ENCODE peak calls at places on chromosomes 1 and 21, in seven cellular contexts. N is H9, H is upper lobe of right lung, Z is lower lobe of right lung, A is AG09319, P is heart right ventricle, C is sigmoid colon. E is an unnamed sample.

GRCh38 chr21:39014751-39015150 is 168.5 kb downstream of the PSMG1 start:
- DNase-seq in N (no peak), H (no peak), Z (no peak), A (peak), P (no peak), C (no peak), E (no peak)

GRCh38 chr1:97006044-97006676 is 284.6 kb downstream of the PTBP2 start:
- DNase-seq in N (no peak), H (no peak), Z (no peak), A (no peak), P (no peak), C (no peak), E (no peak)

GRCh38 chr1:33512612-33513011 is 40.2 kb downstream of the ZSCAN20 start:
- DNase-seq in N (no peak), H (no peak), Z (no peak), A (no peak), P (no peak), C (no peak), E (no peak)

GRCh38 chr1:206582537-206583460 is 29.5 kb downstream of the EIF2D start:
- DNase-seq in N (no peak), H (no peak), Z (no peak), A (no peak), P (no peak), C (no peak), E (no peak)

GRCh38 chr1:10253755-10254154 is 43.4 kb downstream of the KIF1B start:
- DNase-seq in N (no peak), H (no peak), Z (no peak), A (peak), P (peak), C (peak), E (no peak)

GRCh38 chr1:227785812-227786608 is 29.5 kb upstream of the PRSS38 start:
- DNase-seq in N (no peak), H (no peak), Z (no peak), A (no peak), P (no peak), C (no peak), E (peak)

GRCh38 chr1:207870279-207871031 is 40.5 kb downstream of the CD34 start:
- DNase-seq in N (no peak), H (no peak), Z (no peak), A (no peak), P (no peak), C (no peak), E (no peak)

GRCh38 chr1:232164078-232164963 is 465.6 kb downstream of the SIPA1L2 start:
- DNase-seq in N (no peak), H (no peak), Z (no peak), A (no peak), P (no peak), C (no peak), E (no peak)

GRCh38 chr1:165845992-165846748 is 18.8 kb downstream of the UCK2 start:
- DNase-seq in N (no peak), H (no peak), Z (no peak), A (no peak), P (no peak), C (no peak), E (no peak)

GRCh38 chr1:185215911-185216310 is 58.9 kb downstream of the SWT1 start:
- DNase-seq in N (no peak), H (no peak), Z (no peak), A (no peak), P (no peak), C (no peak), E (no peak)

GRCh38 chr1:39955547-39956539 is 898 bp downstream of the MFSD2A start:
- DNase-seq in N (peak), H (no peak), Z (no peak), A (no peak), P (no peak), C (no peak), E (peak)

GRCh38 chr21:45139473-45139872 is 65.1 kb downstream of the ADARB1 start:
- DNase-seq in N (no peak), H (peak), Z (no peak), A (no peak), P (no peak), C (no peak), E (no peak)

GRCh38 chr21:45137612-45137937 is 63.2 kb downstream of the ADARB1 start:
- DNase-seq in N (no peak), H (no peak), Z (no peak), A (no peak), P (no peak), C (no peak), E (no peak)

GRCh38 chr21:45136500-45136899 is 62.1 kb downstream of the ADARB1 start:
- DNase-seq in N (no peak), H (no peak), Z (no peak), A (no peak), P (no peak), C (no peak), E (no peak)

GRCh38 chr21:45136927-45137611 is 62.7 kb downstream of the ADARB1 start:
- DNase-seq in N (peak), H (peak), Z (peak), A (peak), P (peak), C (peak), E (peak)

GRCh38 chr21:45138199-45139002 is 64.0 kb downstream of the ADARB1 start:
- DNase-seq in N (peak), H (peak), Z (peak), A (no peak), P (peak), C (peak), E (peak)
- TF ChIP-seq CTCF in N (peak), H (peak), Z (peak), A (peak), P (peak), C (peak), E (peak)

GRCh38 chr1:2459757-2460156 is 16.3 kb upstream of the PLCH2 start:
- DNase-seq in N (no peak), H (no peak), Z (no peak), A (no peak), P (peak), C (no peak), E (no peak)
- TF ChIP-seq CTCF in N (no peak), H (peak), Z (peak), A (peak), P (no peak), C (no peak), E (no peak)

GRCh38 chr1:193763313-193763712 is 576.9 kb upstream of the B3GALT2 start:
- DNase-seq in N (no peak), H (no peak), Z (no peak), A (no peak), P (no peak), C (no peak), E (no peak)

GRCh38 chr1:193767891-193768290 is 581.5 kb upstream of the B3GALT2 start:
- DNase-seq in N (no peak), H (no peak), Z (no peak), A (no peak), P (no peak), C (no peak), E (no peak)

GRCh38 chr1:193769609-193770008 is 583.2 kb upstream of the B3GALT2 start:
- DNase-seq in N (no peak), H (no peak), Z (no peak), A (no peak), P (no peak), C (no peak), E (no peak)

GRCh38 chr1:193762276-193762675 is 575.9 kb upstream of the B3GALT2 start:
- DNase-seq in N (no peak), H (no peak), Z (no peak), A (no peak), P (no peak), C (no peak), E (no peak)

DNA sequence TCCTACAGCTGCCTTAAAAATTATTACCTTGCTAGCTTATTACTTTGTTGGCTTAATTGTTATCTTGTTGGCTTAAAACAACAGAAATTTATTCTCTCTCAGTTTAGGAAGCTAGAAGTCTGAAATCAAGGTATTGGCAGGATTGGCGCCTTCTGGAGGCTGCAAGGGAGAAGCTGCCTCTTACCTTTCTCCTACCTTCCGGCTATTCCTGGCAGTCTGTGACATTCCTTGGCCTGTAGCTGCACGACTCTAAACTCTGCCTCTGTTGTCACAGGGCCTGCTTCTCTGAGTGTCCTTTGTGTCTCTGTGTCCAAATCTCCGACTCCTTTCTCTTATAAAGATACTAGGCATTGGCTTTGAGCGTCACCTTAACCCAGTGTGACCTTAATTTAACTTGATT is 579.9 kb upstream of the B3GALT2 start:
- DNase-seq in N (peak), H (no peak), Z (no peak), A (no peak), P (no peak), C (no peak), E (no peak)
- TF ChIP-seq CTCF in N (peak), H (no peak), Z (no peak), A (no peak), P (no peak), C (no peak), E (no peak)

DNA sequence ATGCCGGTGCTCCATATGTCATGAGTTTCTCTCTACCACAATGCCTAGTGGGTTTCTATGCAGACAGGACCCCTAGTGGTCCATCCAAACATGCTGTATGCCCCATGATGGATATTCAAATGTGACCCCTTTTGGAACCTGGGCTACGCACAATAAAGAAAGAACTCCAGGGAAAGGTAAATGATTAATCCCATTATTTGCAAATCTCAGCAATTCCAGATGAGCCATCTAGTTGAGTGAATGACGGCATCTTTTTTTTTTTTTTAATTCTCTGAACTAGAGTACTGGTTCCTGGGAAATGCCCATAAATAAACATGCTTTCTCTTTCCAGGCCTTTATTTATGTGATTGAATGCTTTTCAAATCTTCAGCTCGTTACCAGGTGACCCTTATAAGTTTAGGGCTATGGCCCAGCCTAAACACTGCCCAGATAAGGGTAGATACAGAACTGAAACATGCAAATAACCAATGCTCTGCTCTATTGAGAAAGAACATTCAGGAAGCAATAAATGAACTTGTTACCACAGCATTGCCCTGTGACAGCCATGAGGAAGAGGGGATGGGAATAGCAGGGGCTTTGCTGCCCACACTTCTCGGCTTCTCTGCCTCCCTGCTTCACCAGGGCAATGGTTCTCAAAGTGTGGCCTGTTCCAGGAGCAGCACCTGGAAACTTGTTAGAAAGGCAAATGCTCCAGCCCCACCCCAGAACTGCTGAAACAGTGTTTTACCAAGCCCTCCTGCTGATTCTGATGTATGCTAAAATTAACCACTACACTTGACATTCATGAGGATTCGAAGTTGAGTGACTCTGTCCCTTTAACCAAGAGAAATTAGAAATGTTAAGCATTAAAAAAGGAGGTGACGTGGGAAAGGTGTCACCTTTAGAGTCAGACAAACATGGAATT is 151.6 kb downstream of the SEC16B start:
- DNase-seq in N (no peak), H (no peak), Z (no peak), A (no peak), P (no peak), C (no peak), E (no peak)
- TF ChIP-seq CTCF in N (peak), H (no peak), Z (no peak), A (no peak), P (no peak), C (no peak), E (no peak)

DNA sequence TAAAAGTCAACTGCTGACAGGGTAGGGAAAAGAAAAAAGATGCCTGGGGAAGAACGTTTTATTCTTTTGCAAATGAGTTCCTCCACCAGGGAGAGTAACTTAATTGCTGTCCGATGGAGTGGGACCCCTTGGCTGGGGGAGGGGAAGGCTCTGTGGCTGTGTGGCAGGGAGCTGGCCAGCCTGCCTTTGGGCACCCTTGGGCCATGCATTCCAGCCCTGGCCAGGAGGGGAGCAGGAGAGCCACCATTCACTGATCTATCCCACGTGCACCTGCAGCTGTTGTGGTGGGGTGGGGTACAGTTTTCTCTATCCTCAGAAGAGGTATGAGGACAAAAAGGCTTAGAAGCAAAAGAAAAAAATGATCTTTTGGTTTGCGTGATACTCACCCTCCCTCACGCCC is 116.9 kb downstream of the KCNK1 start:
- DNase-seq in N (peak), H (no peak), Z (no peak), A (no peak), P (no peak), C (no peak), E (no peak)
- TF ChIP-seq CTCF in N (peak), H (no peak), Z (no peak), A (no peak), P (no peak), C (no peak), E (no peak)

DNA sequence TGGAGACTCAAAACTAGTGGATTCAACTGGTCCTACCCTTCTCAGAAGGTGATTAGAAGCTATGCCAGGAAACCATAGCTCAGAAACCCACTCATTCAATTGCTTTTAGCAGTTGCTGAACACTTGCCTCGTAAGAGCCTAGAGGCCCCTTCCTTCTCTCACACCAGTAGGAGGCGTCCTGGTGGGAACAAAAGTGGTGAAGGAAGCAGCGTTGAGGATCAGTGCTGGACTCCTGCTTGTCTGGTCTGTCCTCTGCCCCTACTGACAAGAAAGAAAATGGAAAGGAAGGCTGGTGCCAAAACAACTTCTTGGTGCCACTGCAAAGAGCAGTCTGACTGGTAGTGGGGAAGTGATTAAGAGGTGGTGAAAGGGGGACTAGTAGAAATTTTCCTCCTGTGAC is 269.7 kb downstream of the LMO4 start:
- DNase-seq in N (peak), H (no peak), Z (no peak), A (no peak), P (no peak), C (no peak), E (no peak)
- TF ChIP-seq CTCF in N (peak), H (no peak), Z (no peak), A (no peak), P (no peak), C (no peak), E (no peak)

DNA sequence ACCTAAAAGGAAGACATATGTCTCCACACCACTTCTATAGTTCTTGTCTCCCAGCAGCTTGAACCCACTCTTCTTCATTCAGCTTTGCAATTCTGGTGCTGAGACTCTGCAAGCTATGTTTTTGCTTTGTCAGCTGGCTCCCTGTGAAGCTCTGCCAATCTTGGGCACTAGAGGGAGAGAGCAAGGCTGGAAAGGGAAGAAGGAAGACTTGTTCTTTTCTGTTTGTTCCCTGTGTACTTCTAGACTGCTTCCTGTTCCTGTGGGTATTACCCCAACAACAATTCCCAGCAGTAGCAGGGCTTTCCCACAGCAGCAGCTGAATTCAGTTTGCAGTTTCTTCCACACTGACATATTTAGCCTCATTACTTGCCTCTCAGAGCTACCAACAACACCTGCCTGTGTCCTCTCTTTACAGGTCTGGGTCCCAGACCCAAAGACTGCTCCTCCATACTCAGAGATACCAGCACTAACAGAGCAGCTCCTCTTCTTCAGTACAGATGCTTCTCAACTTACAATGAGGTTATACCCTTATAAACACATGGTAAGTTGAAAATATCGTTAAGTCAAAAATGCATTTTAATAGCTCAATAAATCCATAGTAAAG is 275.2 kb upstream of the NEGR1 start:
- DNase-seq in N (peak), H (no peak), Z (no peak), A (no peak), P (no peak), C (no peak), E (no peak)
- TF ChIP-seq CTCF in N (peak), H (no peak), Z (no peak), A (peak), P (peak), C (no peak), E (no peak)

DNA sequence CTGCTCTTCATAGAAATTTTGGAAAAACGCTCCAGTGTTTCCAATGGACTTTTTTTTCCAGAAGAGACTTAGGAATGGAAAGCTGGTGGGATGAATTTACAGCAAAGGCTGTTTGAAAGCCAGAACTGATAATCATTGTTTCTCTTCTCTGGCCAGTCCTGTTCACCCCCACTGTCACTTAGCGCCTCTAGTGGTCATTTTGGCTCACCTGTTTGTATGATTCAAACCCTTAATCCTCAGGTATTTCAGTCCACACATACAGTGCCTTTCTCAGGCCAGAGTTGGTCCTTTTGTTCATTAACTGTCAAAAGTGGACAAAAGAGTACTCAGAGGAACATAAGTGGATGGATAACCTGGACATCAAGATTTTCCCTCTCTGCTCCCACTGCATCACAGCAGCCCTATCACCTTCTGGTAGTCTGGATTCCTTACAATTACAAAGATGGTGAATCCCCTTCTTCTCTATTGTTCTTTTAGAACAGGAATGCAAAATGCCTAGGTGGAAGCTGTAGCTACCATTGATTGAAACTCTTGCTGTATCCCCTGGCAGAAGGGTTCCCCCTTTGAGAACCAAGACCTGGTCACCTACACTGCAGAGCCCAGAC is 177.6 kb upstream of the OLFM3 start:
- DNase-seq in N (peak), H (no peak), Z (no peak), A (no peak), P (no peak), C (no peak), E (no peak)
- TF ChIP-seq CTCF in N (peak), H (peak), Z (peak), A (no peak), P (peak), C (no peak), E (peak)

GRCh38 chr1:78665809-78666208 is 16.2 kb downstream of the IFI44 start:
- DNase-seq in N (no peak), H (no peak), Z (no peak), A (no peak), P (no peak), C (no peak), E (no peak)
- TF ChIP-seq CTCF in N (no peak), H (no peak), Z (no peak), A (no peak), P (no peak), C (no peak), E (no peak)

E was measured in GM13976.